ENCODE peak calls at places on chromosomes 11 and 22, in eight cellular contexts. I is stomach, H is heart left ventricle, C is cardiac fibroblast, K is left ventricle myocardium inferior, S is sigmoid colon, J is SJSA1, Y is neural progenitor cell. L is an unnamed sample.

GRCh38 chr11:69874984-69875673 is 55.9 kb upstream of the FGF3 start:
- DNase-seq in Y (peak; percentile 54), J (no peak), I (no peak), S (peak; percentile 36), K (peak; percentile 4), H (no peak), C (no peak), L (no peak)

GRCh38 chr11:39374963-39375698 is 2084.3 kb downstream of the LRRC4C start:
- DNase-seq in K (no peak), C (peak; percentile 41), H (no peak), S (no peak), J (no peak), I (no peak), Y (peak; percentile 49), L (peak; percentile 11)

GRCh38 chr22:25153961-25154685 is 45.5 kb upstream of the CRYBB3 start:
- DNase-seq in J (no peak), I (peak; percentile 89), C (peak; percentile 66), Y (peak; percentile 51), H (peak; percentile 70), S (peak; percentile 94), K (peak; percentile 58), L (peak; percentile 26)

GRCh38 chr11:119700536-119701346 is 28.3 kb downstream of the NECTIN1 start:
- DNase-seq in I (no peak), K (no peak), S (no peak), C (peak; percentile 37), J (no peak), H (no peak), Y (no peak), L (peak; percentile 34)

GRCh38 chr11:14388352-14388751 is 29.4 kb upstream of the RRAS2 start:
- DNase-seq in J (no peak), I (no peak), K (no peak), H (no peak), C (no peak), Y (no peak), S (no peak), L (peak; percentile 34)

GRCh38 chr11:134995746-134996145 is 583.7 kb upstream of the B3GAT1 start:
- DNase-seq in C (no peak), J (no peak), S (no peak), H (no peak), K (no peak), Y (peak; percentile 40), I (no peak), L (no peak)

GRCh38 chr11:46920709-46921108 is 2.4 kb upstream of the LRP4 start:
- DNase-seq in K (no peak), J (peak; percentile 71), Y (no peak), C (peak; percentile 98), H (peak; percentile 74), S (peak; percentile 89), I (no peak), L (peak; percentile 100)

GRCh38 chr11:34072041-34072440 is 20.5 kb downstream of the CAPRIN1 start:
- DNase-seq in I (no peak), K (no peak), Y (no peak), C (no peak), H (no peak), J (no peak), S (no peak), L (no peak)

GRCh38 chr11:64298966-64299846 is 952 bp upstream of the CATSPERZ start:
- DNase-seq in S (peak; percentile 88), H (peak; percentile 53), J (no peak), I (peak; percentile 79), K (peak; percentile 70), C (no peak), Y (peak; percentile 57), L (no peak)

GRCh38 chr22:48585916-48586798 is 1241.5 kb downstream of the BRD1 start:
- DNase-seq in K (no peak), C (no peak), J (no peak), S (no peak), I (no peak), Y (peak; percentile 25), H (peak; percentile 17), L (no peak)

GRCh38 chr11:36077886-36078685 is 134.2 kb downstream of the LDLRAD3 start:
- DNase-seq in H (no peak), J (no peak), S (no peak), K (no peak), C (peak; percentile 89), Y (no peak), I (no peak), L (peak; percentile 59)

GRCh38 chr11:100932474-100933100 is 197.0 kb downstream of the PGR start:
- DNase-seq in I (no peak), K (no peak), C (peak; percentile 59), H (no peak), S (no peak), J (peak; percentile 15), Y (peak; percentile 24), L (peak; percentile 57)

GRCh38 chr11:77114089-77114463 is 11.4 kb downstream of the OMP start:
- DNase-seq in K (no peak), S (no peak), Y (no peak), I (no peak), C (no peak), H (no peak), J (no peak), L (no peak)

GRCh38 chr11:33040127-33040861 is 922 bp downstream of the TCP11L1 start:
- DNase-seq in H (no peak), I (no peak), S (no peak), Y (no peak), K (no peak), C (peak; percentile 47), J (no peak), L (peak; percentile 48)

GRCh38 chr11:65588199-65589054 is 7.2 kb downstream of the KCNK7 start:
- DNase-seq in S (peak; percentile 86), C (peak; percentile 62), H (peak; percentile 76), K (peak; percentile 66), J (peak; percentile 58), I (peak; percentile 80), Y (peak; percentile 76), L (peak; percentile 48)

GRCh38 chr11:62542111-62542745 is 4.4 kb downstream of the AHNAK start:
- DNase-seq in J (no peak), H (no peak), Y (no peak), I (peak; percentile 58), C (no peak), K (no peak), S (no peak), L (no peak)

GRCh38 chr11:62538470-62539237 is 8.0 kb downstream of the AHNAK start:
- DNase-seq in H (no peak), I (no peak), C (no peak), S (no peak), J (no peak), K (no peak), Y (no peak), L (no peak)

GRCh38 chr11:62542750-62543567 is 3.6 kb downstream of the AHNAK start:
- DNase-seq in C (peak; percentile 88), S (peak; percentile 94), J (peak; percentile 95), K (peak; percentile 87), Y (peak; percentile 89), I (peak; percentile 80), H (peak; percentile 86), L (peak; percentile 86)

GRCh38 chr11:62539238-62539925 is 7.2 kb downstream of the AHNAK start:
- DNase-seq in K (peak; percentile 63), I (peak; percentile 63), J (peak; percentile 88), Y (peak; percentile 7), C (peak; percentile 87), H (peak; percentile 90), S (peak; percentile 93), L (peak; percentile 93)

GRCh38 chr11:62540804-62541671 is 5.6 kb downstream of the AHNAK start:
- DNase-seq in J (no peak), H (peak; percentile 65), K (peak; percentile 50), S (peak; percentile 75), Y (no peak), C (no peak), I (no peak), L (peak; percentile 33)
- H3K4me3 ChIP-seq in J (no peak overlapping the region), H (peak overlapping the region; percentile 99), K (peak overlapping the region; percentile 100), S (peak overlapping the region; percentile 80), Y (no peak overlapping the region), C (no peak overlapping the region), I (peak overlapping the region; percentile 83), L (peak overlapping the region; percentile 98)

GRCh38 chr11:95720219-95720618 is 69.4 kb downstream of the FAM76B start:
- DNase-seq in I (no peak), K (no peak), S (no peak), Y (no peak), H (no peak), J (no peak), C (no peak), L (no peak)
- H3K4me3 ChIP-seq in I (no peak overlapping the region), K (no peak overlapping the region), S (no peak overlapping the region), Y (no peak overlapping the region), H (no peak overlapping the region), J (no peak overlapping the region), C (no peak overlapping the region), L (no peak overlapping the region)

GRCh38 chr22:20020533-20021195 is at the start of gene TANGO2:
- DNase-seq in K (peak; percentile 93), J (peak; percentile 91), I (peak; percentile 96), Y (peak; percentile 98), C (peak; percentile 84), S (peak; percentile 94), H (peak; percentile 93), L (peak; percentile 83)

GRCh38 chr22:20017622-20017958 is 967 bp upstream of the ARVCF start:
- DNase-seq in C (no peak), H (no peak), I (no peak), K (no peak), J (no peak), Y (no peak), S (no peak), L (no peak)

GRCh38 chr22:20018001-20018400 is 1.4 kb upstream of the ARVCF start:
- DNase-seq in J (no peak), Y (no peak), K (no peak), C (no peak), S (no peak), I (no peak), H (no peak), L (no peak)

GRCh38 chr22:20021196-20022181 is 579 bp downstream of the TANGO2 start:
- DNase-seq in J (peak; percentile 51), C (peak; percentile 40), Y (peak; percentile 47), H (peak; percentile 89), K (peak; percentile 82), I (peak; percentile 85), S (peak; percentile 80), L (peak; percentile 64)

DNA sequence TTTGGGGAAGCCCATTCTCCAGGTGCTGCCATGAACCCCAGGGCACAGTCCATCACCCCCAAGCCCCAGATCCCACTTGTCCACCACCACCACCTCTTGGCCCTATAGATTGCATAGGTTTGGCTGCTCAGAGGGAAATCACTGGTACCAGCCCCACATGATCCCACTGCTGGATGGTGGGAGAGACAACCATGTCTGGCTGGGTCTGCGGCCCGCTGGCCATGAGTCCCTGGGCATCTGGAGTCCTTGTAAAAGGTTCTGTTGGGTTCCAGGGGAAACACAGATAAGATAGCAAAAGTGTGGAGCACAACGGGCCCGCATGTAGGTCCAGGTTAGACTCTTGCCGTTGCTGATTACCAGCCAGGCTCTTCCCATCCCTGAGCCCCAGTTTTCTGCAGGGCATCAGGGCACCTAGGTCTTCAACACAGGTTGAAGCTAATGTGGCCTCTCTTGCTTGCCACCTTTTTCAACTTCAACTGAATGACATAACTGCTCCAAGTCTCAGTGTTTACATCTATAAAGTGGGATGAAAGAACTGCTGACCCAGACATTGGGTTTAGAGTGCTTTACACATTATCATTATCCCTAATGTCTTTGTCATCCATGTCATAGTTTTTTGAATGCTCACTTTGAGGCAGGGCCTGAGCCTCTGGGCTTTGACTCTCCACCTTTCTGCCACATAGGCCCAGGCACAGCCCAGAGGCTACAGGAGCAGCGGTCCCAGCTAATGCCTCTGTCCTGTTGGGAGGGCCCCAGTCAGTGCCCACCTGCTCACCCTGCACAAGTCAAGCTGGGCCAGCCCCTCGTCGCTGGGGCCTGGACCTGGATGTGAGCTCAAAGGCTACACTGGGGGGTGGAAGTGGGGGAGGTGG is 1.0 kb upstream of the TANGO2 start:
- DNase-seq in H (peak; percentile 24), K (no peak), S (no peak), I (no peak), C (no peak), J (no peak), Y (no peak), L (no peak)
- H3K4me3 ChIP-seq in H (peak overlapping the region; percentile 98), K (peak overlapping the region; percentile 99), S (peak overlapping the region; percentile 98), I (peak overlapping the region; percentile 85), C (no peak overlapping the region), J (no peak overlapping the region), Y (no peak overlapping the region), L (no peak overlapping the region)

GRCh38 chr22:19469421-19469820 is 9.6 kb downstream of the UFD1 start:
- DNase-seq in K (no peak), Y (no peak), S (no peak), C (no peak), H (no peak), I (no peak), J (no peak), L (no peak)
- H3K4me3 ChIP-seq in K (no peak overlapping the region), Y (no peak overlapping the region), S (no peak overlapping the region), C (no peak overlapping the region), H (no peak overlapping the region), I (no peak overlapping the region), J (no peak overlapping the region), L (no peak overlapping the region)